ENCODE peak calls at places on chromosomes 6 and 20, in ten cellular contexts. O is heart left ventricle, I is ovary, R is heart right ventricle, C is left lung, Q is psoas muscle, J is adrenal gland, L is A549, Z is cardiac muscle cell, Y is uterus. E is an unnamed sample.

GRCh38 chr6:110529907-110530306 is 53.5 kb upstream of the SLC22A16 start:
- DNase-seq in O (no peak), I (no peak), R (no peak), C (no peak), Q (no peak), J (no peak), L (no peak), Z (no peak), Y (no peak), E (no peak)

GRCh38 chr6:106194949-106195919 is 109.1 kb downstream of the PRDM1 start:
- DNase-seq in O (no peak), I (no peak), R (no peak), C (no peak), Q (no peak), J (no peak), L (no peak), Z (peak; percentile 68), Y (no peak), E (no peak)

GRCh38 chr6:116309657-116310056 is 29.9 kb upstream of the TSPYL1 start:
- DNase-seq in O (no peak), I (no peak), R (no peak), C (no peak), Q (no peak), J (no peak), L (no peak), Z (no peak), Y (no peak), E (no peak)

GRCh38 chr20:57618091-57618765 is 2.0 kb downstream of the ZBP1 start:
- DNase-seq in O (no peak), I (no peak), R (no peak), C (peak; percentile 67), Q (peak; percentile 39), J (no peak), L (peak; percentile 51), Z (no peak), Y (no peak), E (no peak)

GRCh38 chr6:54991761-54992330 is 145.3 kb downstream of the FAM83B start:
- DNase-seq in O (no peak), I (no peak), R (no peak), C (no peak), Q (no peak), J (no peak), L (no peak), Z (no peak), Y (no peak), E (no peak)

GRCh38 chr6:45709834-45710233 is 305.8 kb downstream of the CLIC5 start:
- DNase-seq in O (no peak), I (no peak), R (no peak), C (no peak), Q (no peak), J (no peak), L (no peak), Z (peak; percentile 70), Y (no peak), E (no peak)

GRCh38 chr6:37244430-37245310 is 12.9 kb upstream of the TBC1D22B start:
- DNase-seq in O (peak; percentile 86), I (peak; percentile 87), R (peak; percentile 51), C (no peak), Q (peak; percentile 73), J (peak; percentile 96), L (no peak), Z (peak; percentile 100), Y (peak; percentile 93), E (peak; percentile 98)

GRCh38 chr6:31651602-31652191 is 764 bp downstream of the BAG6 start:
- DNase-seq in O (peak; percentile 82), I (no peak), R (no peak), C (no peak), Q (peak; percentile 88), J (no peak), L (peak; percentile 58), Z (peak; percentile 81), Y (no peak), E (peak; percentile 69)

GRCh38 chr6:16204653-16205376 is 33.6 kb upstream of the GMPR start:
- DNase-seq in O (no peak), I (no peak), R (no peak), C (no peak), Q (no peak), J (no peak), L (no peak), Z (no peak), Y (no peak), E (no peak)
- H3K4me3 ChIP-seq in O (no peak overlapping the region), I (no peak overlapping the region), R (no peak overlapping the region), C (no peak overlapping the region), Q (no peak overlapping the region), J (no peak overlapping the region), L (no peak overlapping the region), Z (no peak overlapping the region), Y (no peak overlapping the region), E (no peak overlapping the region)

DNA sequence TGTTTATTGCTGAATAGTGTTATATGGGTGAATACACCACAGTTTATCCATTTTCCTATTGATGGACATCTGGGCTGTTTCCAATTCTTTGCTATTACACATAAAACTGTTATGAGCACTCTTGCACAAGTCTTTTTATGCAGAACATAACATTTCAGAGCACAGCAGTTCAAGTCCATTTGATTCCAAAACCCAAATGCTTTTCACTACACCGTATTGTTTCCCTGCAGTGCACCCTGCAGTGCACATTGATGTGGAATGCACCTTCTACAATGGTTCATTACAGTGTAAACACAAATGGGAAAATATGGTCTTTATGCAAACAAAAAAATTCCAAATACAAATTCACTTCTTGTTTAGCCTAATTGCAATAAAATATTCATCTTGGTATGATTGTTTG is 3.6 kb upstream of the SLC2A12 start:
- DNase-seq in O (no peak), I (no peak), R (no peak), C (no peak), Q (no peak), J (no peak), L (no peak), Z (no peak), Y (no peak), E (no peak)
- TF ChIP-seq CTCF in O (no peak), I (no peak), R (no peak), C (no peak), Q (no peak), J (no peak), L (no peak), Z (no peak), Y (no peak), E (no peak)

GRCh38 chr20:54095824-54096223 is 25.4 kb upstream of the BCAS1 start:
- DNase-seq in O (no peak), I (no peak), R (no peak), C (no peak), Q (no peak), J (no peak), L (no peak), Z (no peak), Y (no peak), E (no peak)

GRCh38 chr20:54094268-54094580 is 23.8 kb upstream of the BCAS1 start:
- DNase-seq in O (no peak), I (no peak), R (no peak), C (no peak), Q (no peak), J (no peak), L (no peak), Z (no peak), Y (no peak), E (no peak)

GRCh38 chr20:54091120-54091480 is 20.7 kb upstream of the BCAS1 start:
- DNase-seq in O (no peak), I (no peak), R (no peak), C (no peak), Q (no peak), J (no peak), L (no peak), Z (no peak), Y (no peak), E (no peak)

GRCh38 chr20:54092021-54092420 is 21.6 kb upstream of the BCAS1 start:
- DNase-seq in O (no peak), I (no peak), R (no peak), C (no peak), Q (no peak), J (no peak), L (no peak), Z (no peak), Y (no peak), E (no peak)

DNA sequence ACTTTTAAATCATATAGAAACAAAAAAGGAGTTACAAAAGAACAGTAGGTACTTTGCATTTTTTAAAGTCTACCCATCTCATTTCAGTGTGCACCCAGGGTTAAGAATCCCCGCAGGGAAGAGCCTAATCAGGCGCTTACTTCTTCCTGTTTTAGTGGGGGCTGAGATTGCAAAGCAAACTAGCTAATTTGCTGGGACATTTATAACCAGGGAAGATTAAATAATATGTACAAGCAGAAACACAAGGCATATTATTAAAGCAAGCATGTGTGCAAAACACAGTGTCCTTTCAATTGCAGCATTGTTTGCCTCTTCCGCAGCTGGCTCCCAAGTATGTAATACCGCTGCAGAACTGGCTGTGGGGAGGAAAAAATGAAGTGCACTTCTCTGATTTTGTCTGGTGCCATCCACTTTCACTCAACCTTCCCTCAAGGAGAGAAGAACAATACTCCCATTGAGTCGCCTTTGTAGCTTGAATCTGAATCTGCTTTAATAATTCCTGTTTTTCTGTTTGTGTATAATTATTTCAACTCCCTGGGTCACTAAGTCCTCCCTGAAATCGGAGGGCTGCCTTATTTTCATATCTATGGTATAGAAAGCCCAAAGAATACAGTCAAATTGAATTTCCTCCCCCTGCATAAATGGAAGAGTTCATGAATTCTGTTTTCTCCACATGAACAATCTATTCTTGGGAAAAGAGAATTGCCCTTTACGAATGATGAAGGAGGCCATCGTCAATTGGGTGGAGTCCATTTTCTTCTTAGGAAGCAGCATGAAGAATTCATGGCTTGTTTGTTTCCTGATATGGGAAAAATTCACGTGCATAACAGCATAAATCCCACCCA is 23.3 kb upstream of the BCAS1 start:
- DNase-seq in O (no peak), I (no peak), R (no peak), C (no peak), Q (no peak), J (no peak), L (no peak), Z (no peak), Y (no peak), E (no peak)
- H3K27ac ChIP-seq in O (no peak overlapping the region), I (no peak overlapping the region), R (no peak overlapping the region), C (no peak overlapping the region), Q (no peak overlapping the region), J (no peak overlapping the region), L (peak overlapping the region; percentile 0), Z (no peak overlapping the region), Y (no peak overlapping the region), E (no peak overlapping the region)

GRCh38 chr6:67884442-67884841 is 750.6 kb upstream of the ADGRB3 start:
- DNase-seq in O (no peak), I (no peak), R (no peak), C (no peak), Q (no peak), J (no peak), L (no peak), Z (no peak), Y (no peak), E (no peak)

GRCh38 chr6:67886036-67886707 is 748.9 kb upstream of the ADGRB3 start:
- DNase-seq in O (no peak), I (no peak), R (no peak), C (no peak), Q (no peak), J (no peak), L (no peak), Z (no peak), Y (no peak), E (no peak)

GRCh38 chr6:67883500-67884366 is 751.3 kb upstream of the ADGRB3 start:
- DNase-seq in O (no peak), I (no peak), R (no peak), C (no peak), Q (no peak), J (no peak), L (no peak), Z (no peak), Y (no peak), E (no peak)

GRCh38 chr6:67886840-67887292 is 748.2 kb upstream of the ADGRB3 start:
- DNase-seq in O (no peak), I (no peak), R (no peak), C (peak; percentile 47), Q (no peak), J (no peak), L (no peak), Z (no peak), Y (no peak), E (no peak)

DNA sequence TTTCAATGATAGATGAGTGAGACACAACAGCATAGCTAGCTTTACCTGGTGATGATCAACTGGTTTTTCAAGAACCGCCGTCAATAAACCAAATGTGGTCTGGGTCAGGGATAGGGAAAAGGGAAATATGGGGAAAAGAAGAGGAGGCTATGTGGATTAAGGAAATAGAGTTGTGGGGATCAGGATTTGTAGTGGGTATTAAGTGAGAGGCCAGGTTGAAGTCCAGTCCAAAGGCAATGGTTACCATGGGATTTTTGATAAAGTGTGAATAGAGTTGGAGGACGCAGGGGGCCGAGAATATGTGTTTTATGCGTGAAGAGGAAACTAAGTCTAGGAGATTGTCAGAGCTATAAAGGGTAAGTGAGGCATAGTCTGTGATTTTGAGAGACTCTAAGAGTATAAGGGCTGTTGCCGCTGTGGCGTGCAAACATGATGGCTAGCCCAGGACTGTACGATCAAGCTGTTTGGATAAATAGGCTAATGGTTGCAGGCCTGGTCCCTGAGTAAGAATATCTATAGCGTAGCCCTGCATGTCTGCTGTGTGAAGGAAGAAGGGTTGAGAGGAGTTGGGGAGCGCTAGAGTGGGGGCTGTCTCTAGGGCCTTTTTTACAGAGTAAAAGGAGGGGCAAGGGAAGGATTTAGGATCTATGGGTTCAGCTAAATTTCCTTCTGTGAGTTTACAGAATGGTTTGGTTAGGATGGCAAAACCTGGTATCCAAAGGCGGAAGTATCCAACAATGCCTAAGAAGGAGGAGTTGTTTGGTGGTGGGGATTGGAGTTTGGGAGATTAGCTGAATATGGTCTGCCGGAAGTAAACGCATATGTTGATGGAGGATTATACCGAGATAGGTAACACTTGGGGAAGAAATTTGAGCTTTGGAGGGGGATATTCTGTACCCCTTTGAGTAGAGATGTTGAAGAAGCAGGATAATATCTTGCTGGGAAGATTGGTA is 749.7 kb upstream of the ADGRB3 start:
- DNase-seq in O (no peak), I (no peak), R (no peak), C (no peak), Q (no peak), J (no peak), L (no peak), Z (no peak), Y (no peak), E (no peak)
- H3K4me3 ChIP-seq in O (no peak overlapping the region), I (no peak overlapping the region), R (no peak overlapping the region), C (no peak overlapping the region), Q (no peak overlapping the region), J (no peak overlapping the region), L (no peak overlapping the region), Z (no peak overlapping the region), Y (no peak overlapping the region), E (no peak overlapping the region)

E was measured in body of pancreas.